ENCODE peak calls at places on chromosome 6, in seven cellular contexts. G is fibroblast of pulmonary artery, M is HFFc6, Q is fibroblast of the aortic adventitia, J is SW 1271, T is T-helper 2 cell, D is AG08395. K is an unnamed sample.

GRCh38 chr6:110287462-110288341 is 70.4 kb downstream of the METTL24 start:
- DNase-seq in G (no peak), M (no peak), Q (no peak), J (no peak), T (no peak), D (no peak), K (no peak)

GRCh38 chr6:100420711-100421110 is 44.0 kb downstream of the SIM1 start:
- DNase-seq in G (no peak), M (no peak), Q (no peak), J (no peak), T (no peak), D (no peak), K (no peak)

GRCh38 chr6:56953597-56954388 is 1.1 kb upstream of the BEND6 start:
- DNase-seq in G (no peak), M (no peak), Q (peak; percentile 34), J (no peak), T (peak; percentile 53), D (no peak), K (no peak)

GRCh38 chr6:34067814-34068213 is 78.1 kb downstream of the GRM4 start:
- DNase-seq in G (no peak), M (no peak), Q (no peak), J (no peak), T (peak; percentile 18), D (no peak), K (no peak)

GRCh38 chr6:111411978-111412574 is 70.9 kb downstream of the REV3L start:
- DNase-seq in G (no peak), M (no peak), Q (no peak), J (no peak), T (no peak), D (no peak), K (no peak)

GRCh38 chr6:55841341-55841740 is 34.0 kb downstream of the BMP5 start:
- DNase-seq in G (no peak), M (no peak), Q (no peak), J (no peak), T (no peak), D (no peak), K (no peak)

GRCh38 chr6:125746731-125747588 is 2.5 kb upstream of the HEY2 start:
- DNase-seq in G (peak; percentile 63), M (no peak), Q (peak; percentile 55), J (no peak), T (peak; percentile 69), D (peak; percentile 4), K (peak; percentile 81)

GRCh38 chr6:109456710-109457595 is 1.4 kb upstream of the MICAL1 start:
- DNase-seq in G (peak; percentile 68), M (peak; percentile 80), Q (peak; percentile 96), J (no peak), T (no peak), D (peak; percentile 86), K (no peak)

GRCh38 chr6:90105766-90106165 is 190.9 kb downstream of the BACH2 start:
- DNase-seq in G (peak; percentile 28), M (no peak), Q (no peak), J (no peak), T (no peak), D (no peak), K (no peak)

GRCh38 chr6:14804444-14805210 is 441.2 kb upstream of the JARID2 start:
- DNase-seq in G (peak; percentile 93), M (peak; percentile 93), Q (peak; percentile 94), J (no peak), T (no peak), D (peak; percentile 79), K (no peak)

GRCh38 chr6:100176321-100176950 is 182.4 kb upstream of the MCHR2 start:
- DNase-seq in G (peak; percentile 74), M (peak; percentile 72), Q (peak; percentile 80), J (no peak), T (peak; percentile 83), D (peak; percentile 31), K (no peak)

GRCh38 chr6:33313709-33314514 is at the start of gene TAPBP:
- DNase-seq in G (peak; percentile 55), M (peak; percentile 57), Q (peak; percentile 64), J (no peak), T (peak; percentile 88), D (peak; percentile 50), K (peak; percentile 93)

GRCh38 chr6:129598244-129599187 is 111.5 kb downstream of the ARHGAP18 start:
- DNase-seq in G (peak; percentile 91), M (peak; percentile 63), Q (peak; percentile 92), J (no peak), T (peak; percentile 77), D (peak; percentile 75), K (no peak)